ENCODE peak calls at places on chromosomes 7 and 10, in six cellular contexts. V is Jurkat, Clone E6-1; B is uterus; W is dorsolateral prefrontal cortex; U is cardiac septum; E is AG10803. L is an unnamed sample.

GRCh38 chr7:142131439-142131838 is 19.9 kb downstream of the MGAM2 start:
- DNase-seq in U (no peak), W (no peak), B (no peak), E (no peak), V (no peak), L (no peak)

GRCh38 chr10:74977913-74978847 is 133.3 kb upstream of the SAMD8 start:
- DNase-seq in E (no peak), U (no peak), V (peak), W (no peak), B (no peak), L (no peak)

GRCh38 chr7:31373337-31374289 is 33.1 kb upstream of the NEUROD6 start:
- DNase-seq in E (peak), W (no peak), U (no peak), B (no peak), V (peak), L (no peak)

GRCh38 chr10:1406172-1406975 is 331.0 kb downstream of the ADARB2 start:
- DNase-seq in E (no peak), B (no peak), U (no peak), V (no peak), W (no peak), L (no peak)

GRCh38 chr7:155108144-155108901 is 38.2 kb downstream of the HTR5A start:
- DNase-seq in W (no peak), V (no peak), U (no peak), E (no peak), B (no peak), L (no peak)

GRCh38 chr7:5553298-5553877 is 129.8 kb upstream of the TNRC18 start:
- DNase-seq in W (no peak), U (no peak), B (no peak), E (peak), V (no peak), L (peak)

GRCh38 chr7:64795176-64795575 is 948 bp downstream of the ZNF138 start:
- DNase-seq in V (no peak), W (no peak), B (no peak), E (no peak), U (no peak), L (no peak)

GRCh38 chr7:157003445-157004049 is 6.9 kb downstream of the MNX1 start:
- DNase-seq in W (no peak), E (no peak), U (no peak), B (no peak), V (no peak), L (peak)

GRCh38 chr7:87948371-87948770 is 14.3 kb downstream of the ADAM22 start:
- DNase-seq in U (no peak), V (no peak), W (no peak), E (no peak), B (no peak), L (no peak)

GRCh38 chr7:155896531-155897263 is 84.4 kb upstream of the SHH start:
- DNase-seq in U (peak), E (no peak), B (no peak), W (no peak), V (no peak), L (no peak)

GRCh38 chr10:114246679-114247305 is 7.7 kb downstream of the VWA2 start:
- DNase-seq in E (no peak), V (no peak), U (no peak), W (no peak), B (no peak), L (no peak)

GRCh38 chr10:20714518-20714917 is 182.6 kb downstream of the NEBL start:
- DNase-seq in B (no peak), E (no peak), U (no peak), V (no peak), W (no peak), L (no peak)

GRCh38 chr10:34768261-34768971 is 46.7 kb downstream of the PARD3 start:
- DNase-seq in B (no peak), U (peak), W (peak), E (peak), V (no peak), L (peak)

GRCh38 chr10:30639946-30640786 is 10.6 kb upstream of the LYZL2 start:
- DNase-seq in W (no peak), V (peak), E (peak), B (no peak), U (no peak), L (no peak)

GRCh38 chr10:50917486-50917885 is 32.1 kb upstream of the A1CF start:
- DNase-seq in B (no peak), W (no peak), V (no peak), E (peak), U (no peak), L (no peak)

GRCh38 chr7:33642312-33642711 is 263.0 kb upstream of the BMPER start:
- DNase-seq in E (no peak), U (no peak), B (no peak), V (no peak), W (no peak), L (no peak)

GRCh38 chr10:114565066-114565465 is 93.0 kb downstream of the ABLIM1 start:
- DNase-seq in U (no peak), B (no peak), W (no peak), V (no peak), E (peak), L (no peak)

GRCh38 chr10:52757777-52758176 is 14.8 kb downstream of the MBL2 start:
- DNase-seq in V (no peak), U (no peak), B (no peak), E (peak), W (no peak), L (no peak)

GRCh38 chr7:41817386-41817785 is 114.5 kb upstream of the INHBA start:
- DNase-seq in W (no peak), E (peak), U (no peak), B (no peak), V (no peak), L (no peak)

GRCh38 chr7:1846331-1847065 is 176.4 kb downstream of the ELFN1 start:
- DNase-seq in V (no peak), W (no peak), E (no peak), B (no peak), U (peak), L (peak)

GRCh38 chr10:23610626-23611307 is 171.9 kb downstream of the OTUD1 start:
- DNase-seq in B (no peak), U (no peak), V (no peak), E (no peak), W (no peak), L (no peak)